ENCODE peak calls at places on chromosomes 13 and 19, in nine cellular contexts. K is colonic mucosa; R is GM23338; A is IMR-90; L is CD8-positive, alpha-beta T cell; X is uterus; D is tibial artery; G is ovary; N is fibroblast of lung. W is an unnamed sample.

GRCh38 chr13:112688560-112689497 is 1.0 kb upstream of the ATP11A start:
- DNase-seq in K (peak), L (no peak), A (no peak), R (peak), N (peak), D (peak), X (no peak), G (no peak), W (no peak)

GRCh38 chr13:33322965-33323668 is 37.6 kb upstream of the STARD13 start:
- DNase-seq in D (no peak), X (no peak), R (no peak), K (no peak), G (no peak), A (no peak), N (no peak), L (no peak), W (no peak)

GRCh38 chr19:11444059-11444458 is 8.6 kb downstream of the PRKCSH start:
- DNase-seq in L (no peak), N (no peak), R (no peak), D (no peak), K (no peak), A (no peak), X (no peak), G (no peak), W (no peak)

GRCh38 chr19:38386968-38387549 is 775 bp downstream of the GGN start:
- DNase-seq in K (peak), R (no peak), N (peak), G (no peak), L (no peak), A (no peak), X (no peak), D (no peak), W (no peak)

GRCh38 chr19:40596608-40597328 is 4.4 kb upstream of the LTBP4 start:
- DNase-seq in X (peak), K (peak), A (peak), N (peak), L (no peak), G (peak), D (peak), R (peak), W (peak)

GRCh38 chr13:43156916-43157315 is 133.5 kb downstream of the DNAJC15 start:
- DNase-seq in K (no peak), L (no peak), D (no peak), A (no peak), N (no peak), R (no peak), G (no peak), X (no peak), W (no peak)

GRCh38 chr19:47049307-47049700 is 880 bp upstream of the TMEM160 start:
- DNase-seq in L (no peak), X (no peak), G (no peak), R (peak), D (no peak), K (no peak), N (no peak), A (peak), W (no peak)

GRCh38 chr13:104936304-104936703 is 1599.2 kb downstream of the EFNB2 start:
- DNase-seq in N (peak), L (no peak), K (no peak), X (no peak), A (no peak), G (no peak), D (no peak), R (no peak), W (no peak)

GRCh38 chr13:59931621-59932020 is 232.1 kb downstream of the DIAPH3 start:
- DNase-seq in G (no peak), N (no peak), R (no peak), D (no peak), A (peak), K (no peak), L (no peak), X (no peak), W (no peak)

GRCh38 chr13:110576736-110577476 is 15.4 kb upstream of the RAB20 start:
- DNase-seq in G (no peak), X (no peak), K (no peak), D (peak), A (no peak), R (no peak), L (no peak), N (no peak), W (no peak)
- H3K27ac ChIP-seq in G (no peak), X (no peak), K (no peak), D (no peak), A (no peak), R (no peak), L (no peak), N (no peak), W (no peak)

GRCh38 chr19:18817574-18817973 is 14.2 kb upstream of the UPF1 start:
- DNase-seq in R (no peak), A (no peak), N (no peak), L (no peak), G (no peak), D (no peak), X (no peak), K (no peak), W (no peak)

GRCh38 chr19:18814063-18814462 is 17.7 kb upstream of the UPF1 start:
- DNase-seq in N (peak), L (no peak), G (no peak), R (no peak), D (peak), K (no peak), X (no peak), A (no peak), W (no peak)

GRCh38 chr19:18815673-18816072 is 16.1 kb upstream of the UPF1 start:
- DNase-seq in N (no peak), X (no peak), R (no peak), L (no peak), G (no peak), D (no peak), A (peak), K (no peak), W (no peak)
- H3K27ac ChIP-seq in N (no peak), X (no peak), R (no peak), L (no peak), G (no peak), D (no peak), A (no peak), K (no peak), W (no peak)

GRCh38 chr13:41005709-41006108 is 13.4 kb downstream of the ELF1 start:
- DNase-seq in L (no peak), X (no peak), K (no peak), D (no peak), R (no peak), A (no peak), G (no peak), N (no peak), W (no peak)
- H3K27ac ChIP-seq in L (peak), X (no peak), K (peak), D (no peak), R (no peak), A (no peak), G (no peak), N (no peak), W (no peak)

GRCh38 chr13:26379831-26380230 is 125.9 kb downstream of the CDK8 start:
- DNase-seq in D (no peak), X (no peak), G (no peak), L (no peak), A (no peak), R (no peak), K (no peak), N (no peak), W (no peak)
- H3K27ac ChIP-seq in D (no peak), X (no peak), G (no peak), L (no peak), A (no peak), R (no peak), K (no peak), N (no peak), W (no peak)

GRCh38 chr13:29704648-29705047 is 109.2 kb upstream of the SLC7A1 start:
- DNase-seq in N (no peak), A (no peak), X (no peak), R (no peak), G (no peak), D (no peak), L (no peak), K (no peak), W (no peak)
- H3K27ac ChIP-seq in N (no peak), A (no peak), X (no peak), R (no peak), G (no peak), D (no peak), L (no peak), K (no peak), W (no peak)

GRCh38 chr19:13056052-13056660 is 46.5 kb downstream of the LYL1 start:
- DNase-seq in R (peak), A (peak), G (peak), D (peak), K (no peak), X (peak), L (no peak), N (peak), W (no peak)
- H3K27ac ChIP-seq in R (no peak), A (peak), G (peak), D (peak), K (peak), X (peak), L (no peak), N (peak), W (no peak)

GRCh38 chr19:7258840-7259395 is 35.3 kb downstream of the INSR start:
- DNase-seq in L (no peak), K (no peak), R (no peak), A (no peak), N (no peak), G (no peak), D (no peak), X (no peak), W (no peak)

GRCh38 chr19:7262470-7262869 is 31.7 kb downstream of the INSR start:
- DNase-seq in R (no peak), D (no peak), X (no peak), N (no peak), L (no peak), K (no peak), G (no peak), A (no peak), W (no peak)

GRCh38 chr19:7257148-7258041 is 36.8 kb downstream of the INSR start:
- DNase-seq in L (no peak), N (peak), A (peak), K (peak), X (peak), D (no peak), R (no peak), G (peak), W (peak)

GRCh38 chr19:7258042-7258839 is 36.0 kb downstream of the INSR start:
- DNase-seq in L (no peak), X (no peak), G (no peak), R (no peak), A (no peak), K (no peak), N (no peak), D (no peak), W (no peak)

DNA sequence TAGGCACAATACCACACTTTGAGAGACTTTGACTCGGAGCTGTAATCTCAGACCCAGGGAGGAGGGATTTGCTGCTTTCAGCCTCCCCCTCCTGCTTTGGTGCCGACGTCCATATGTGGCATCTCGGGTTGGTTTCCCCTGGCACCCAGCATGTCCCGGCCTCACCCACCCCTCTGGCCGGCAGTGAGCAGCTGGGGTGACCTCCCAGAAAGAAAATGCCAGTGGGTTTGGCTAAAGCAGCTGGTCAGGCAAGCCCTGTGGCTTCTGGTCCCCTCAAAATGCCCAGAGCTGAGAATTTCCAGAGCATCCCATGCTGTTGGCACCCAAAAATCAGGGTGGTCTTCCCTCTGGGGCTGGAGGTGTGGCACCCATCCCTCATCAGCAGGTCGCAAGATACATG is 34.1 kb downstream of the INSR start:
- DNase-seq in A (no peak), L (no peak), D (no peak), N (no peak), X (no peak), R (no peak), G (no peak), K (no peak), W (no peak)
- H3K27ac ChIP-seq in A (no peak), L (no peak), D (no peak), N (no peak), X (peak), R (no peak), G (no peak), K (no peak), W (no peak)

W was measured in A549.